ENCODE peak calls at places on chromosomes 6 and 20, in nine cellular contexts. One of them, this sample, is unnamed.

GRCh38 chr6:10315034-10315433 is 99.8 kb downstream of the TFAP2A start:
- DNase-seq in psoas muscle: no peak
- DNase-seq in WTC11: peak; percentile 40
- DNase-seq in PC-9: no peak
- DNase-seq in HFFc6: no peak
- DNase-seq in cardiac fibroblast: no peak
- DNase-seq in mucosa of descending colon: no peak
- DNase-seq in colonic mucosa: no peak
- DNase-seq in B cell: no peak
- DNase-seq in this sample: no peak

GRCh38 chr20:40073535-40074111 is 615.4 kb downstream of the MAFB start:
- DNase-seq in psoas muscle: no peak
- DNase-seq in WTC11: peak; percentile 52
- DNase-seq in PC-9: no peak
- DNase-seq in HFFc6: no peak
- DNase-seq in cardiac fibroblast: no peak
- DNase-seq in mucosa of descending colon: no peak
- DNase-seq in colonic mucosa: no peak
- DNase-seq in B cell: no peak
- DNase-seq in this sample: no peak

GRCh38 chr20:20211274-20211987 is 156.5 kb upstream of the INSM1 start:
- DNase-seq in psoas muscle: no peak
- DNase-seq in WTC11: no peak
- DNase-seq in PC-9: no peak
- DNase-seq in HFFc6: peak; percentile 59
- DNase-seq in cardiac fibroblast: no peak
- DNase-seq in mucosa of descending colon: peak; percentile 40
- DNase-seq in colonic mucosa: peak; percentile 63
- DNase-seq in B cell: no peak
- DNase-seq in this sample: no peak

GRCh38 chr6:31037692-31038091 is 27.4 kb downstream of the MUC22 start:
- DNase-seq in psoas muscle: no peak
- DNase-seq in WTC11: no peak
- DNase-seq in PC-9: no peak
- DNase-seq in HFFc6: peak; percentile 58
- DNase-seq in cardiac fibroblast: peak; percentile 26
- DNase-seq in mucosa of descending colon: no peak
- DNase-seq in colonic mucosa: no peak
- DNase-seq in B cell: no peak
- DNase-seq in this sample: no peak

GRCh38 chr20:49562341-49563014 is 5.5 kb downstream of the PTGIS start:
- DNase-seq in psoas muscle: peak; percentile 85
- DNase-seq in WTC11: peak; percentile 55
- DNase-seq in PC-9: peak; percentile 92
- DNase-seq in HFFc6: peak; percentile 60
- DNase-seq in cardiac fibroblast: peak; percentile 89
- DNase-seq in mucosa of descending colon: peak; percentile 23
- DNase-seq in colonic mucosa: peak; percentile 49
- DNase-seq in B cell: no peak
- DNase-seq in this sample: no peak

GRCh38 chr6:90328004-90328403 is 31.4 kb upstream of the BACH2 start:
- DNase-seq in psoas muscle: no peak
- DNase-seq in WTC11: no peak
- DNase-seq in PC-9: no peak
- DNase-seq in HFFc6: no peak
- DNase-seq in cardiac fibroblast: no peak
- DNase-seq in mucosa of descending colon: no peak
- DNase-seq in colonic mucosa: no peak
- DNase-seq in B cell: no peak
- DNase-seq in this sample: no peak

GRCh38 chr6:132820629-132821381 is 6.4 kb downstream of the RPS12 start:
- DNase-seq in psoas muscle: no peak
- DNase-seq in WTC11: no peak
- DNase-seq in PC-9: no peak
- DNase-seq in HFFc6: no peak
- DNase-seq in cardiac fibroblast: peak; percentile 33
- DNase-seq in mucosa of descending colon: no peak
- DNase-seq in colonic mucosa: no peak
- DNase-seq in B cell: no peak
- DNase-seq in this sample: no peak

GRCh38 chr6:144899161-144899560 is 614.0 kb downstream of the UTRN start:
- DNase-seq in psoas muscle: no peak
- DNase-seq in WTC11: no peak
- DNase-seq in PC-9: no peak
- DNase-seq in HFFc6: peak; percentile 63
- DNase-seq in cardiac fibroblast: peak; percentile 85
- DNase-seq in mucosa of descending colon: no peak
- DNase-seq in colonic mucosa: no peak
- DNase-seq in B cell: no peak
- DNase-seq in this sample: no peak

GRCh38 chr6:135181333-135182119 is 418 bp downstream of the MYB start:
- DNase-seq in psoas muscle: peak; percentile 48
- DNase-seq in WTC11: peak; percentile 25
- DNase-seq in PC-9: peak; percentile 5
- DNase-seq in HFFc6: no peak
- DNase-seq in cardiac fibroblast: peak; percentile 35
- DNase-seq in mucosa of descending colon: peak; percentile 28
- DNase-seq in colonic mucosa: peak; percentile 85
- DNase-seq in B cell: peak; percentile 41
- DNase-seq in this sample: no peak

GRCh38 chr6:148758492-148758891 is 11.7 kb downstream of the UST start:
- DNase-seq in psoas muscle: no peak
- DNase-seq in WTC11: no peak
- DNase-seq in PC-9: no peak
- DNase-seq in HFFc6: no peak
- DNase-seq in cardiac fibroblast: no peak
- DNase-seq in mucosa of descending colon: peak; percentile 45
- DNase-seq in colonic mucosa: peak; percentile 31
- DNase-seq in B cell: peak; percentile 56
- DNase-seq in this sample: peak; percentile 62

GRCh38 chr6:35496851-35497570 is at the start of gene TEAD3:
- DNase-seq in psoas muscle: peak; percentile 78
- DNase-seq in WTC11: peak; percentile 89
- DNase-seq in PC-9: peak; percentile 91
- DNase-seq in HFFc6: peak; percentile 59
- DNase-seq in cardiac fibroblast: peak; percentile 71
- DNase-seq in mucosa of descending colon: peak; percentile 54
- DNase-seq in colonic mucosa: peak; percentile 70
- DNase-seq in B cell: peak; percentile 97
- DNase-seq in this sample: peak; percentile 89

GRCh38 chr20:64032706-64033624 is 3.0 kb upstream of the C20orf204 start:
- DNase-seq in psoas muscle: no peak
- DNase-seq in WTC11: no peak
- DNase-seq in PC-9: no peak
- DNase-seq in HFFc6: no peak
- DNase-seq in cardiac fibroblast: no peak
- DNase-seq in mucosa of descending colon: no peak
- DNase-seq in colonic mucosa: no peak
- DNase-seq in B cell: no peak
- DNase-seq in this sample: no peak

GRCh38 chr6:87808005-87808757 is 106.1 kb upstream of the AKIRIN2 start:
- DNase-seq in psoas muscle: no peak
- DNase-seq in WTC11: no peak
- DNase-seq in PC-9: no peak
- DNase-seq in HFFc6: peak; percentile 84
- DNase-seq in cardiac fibroblast: peak; percentile 80
- DNase-seq in mucosa of descending colon: no peak
- DNase-seq in colonic mucosa: no peak
- DNase-seq in B cell: no peak
- DNase-seq in this sample: no peak

GRCh38 chr20:58700823-58701222 is 8.2 kb downstream of the NPEPL1 start:
- DNase-seq in psoas muscle: no peak
- DNase-seq in WTC11: peak; percentile 11
- DNase-seq in PC-9: no peak
- DNase-seq in HFFc6: no peak
- DNase-seq in cardiac fibroblast: no peak
- DNase-seq in mucosa of descending colon: no peak
- DNase-seq in colonic mucosa: no peak
- DNase-seq in B cell: no peak
- DNase-seq in this sample: no peak

GRCh38 chr20:62665826-62666735 is 23.8 kb downstream of the SLCO4A1 start:
- DNase-seq in psoas muscle: no peak
- DNase-seq in WTC11: no peak
- DNase-seq in PC-9: no peak
- DNase-seq in HFFc6: no peak
- DNase-seq in cardiac fibroblast: no peak
- DNase-seq in mucosa of descending colon: no peak
- DNase-seq in colonic mucosa: peak; percentile 44
- DNase-seq in B cell: no peak
- DNase-seq in this sample: no peak

GRCh38 chr20:50969912-50970311 is 11.3 kb downstream of the MOCS3 start:
- DNase-seq in psoas muscle: no peak
- DNase-seq in WTC11: no peak
- DNase-seq in PC-9: no peak
- DNase-seq in HFFc6: peak; percentile 17
- DNase-seq in cardiac fibroblast: no peak
- DNase-seq in mucosa of descending colon: no peak
- DNase-seq in colonic mucosa: no peak
- DNase-seq in B cell: no peak
- DNase-seq in this sample: no peak

GRCh38 chr6:353642-354614 is 37.6 kb upstream of the IRF4 start:
- DNase-seq in psoas muscle: no peak
- DNase-seq in WTC11: no peak
- DNase-seq in PC-9: no peak
- DNase-seq in HFFc6: no peak
- DNase-seq in cardiac fibroblast: no peak
- DNase-seq in mucosa of descending colon: no peak
- DNase-seq in colonic mucosa: no peak
- DNase-seq in B cell: no peak
- DNase-seq in this sample: no peak

GRCh38 chr6:18226451-18226850 is 37.9 kb downstream of the DEK start:
- DNase-seq in psoas muscle: no peak
- DNase-seq in WTC11: no peak
- DNase-seq in PC-9: no peak
- DNase-seq in HFFc6: peak; percentile 78
- DNase-seq in cardiac fibroblast: peak; percentile 16
- DNase-seq in mucosa of descending colon: no peak
- DNase-seq in colonic mucosa: no peak
- DNase-seq in B cell: no peak
- DNase-seq in this sample: no peak

GRCh38 chr6:16591681-16592549 is 169.3 kb downstream of the ATXN1 start:
- DNase-seq in psoas muscle: no peak
- DNase-seq in WTC11: no peak
- DNase-seq in PC-9: no peak
- DNase-seq in HFFc6: no peak
- DNase-seq in cardiac fibroblast: peak; percentile 68
- DNase-seq in mucosa of descending colon: no peak
- DNase-seq in colonic mucosa: no peak
- DNase-seq in B cell: no peak
- DNase-seq in this sample: peak; percentile 69

GRCh38 chr6:143936347-143936746 is 71.7 kb downstream of the PLAGL1 start:
- DNase-seq in psoas muscle: no peak
- DNase-seq in WTC11: no peak
- DNase-seq in PC-9: no peak
- DNase-seq in HFFc6: no peak
- DNase-seq in cardiac fibroblast: no peak
- DNase-seq in mucosa of descending colon: no peak
- DNase-seq in colonic mucosa: no peak
- DNase-seq in B cell: no peak
- DNase-seq in this sample: no peak

DNA sequence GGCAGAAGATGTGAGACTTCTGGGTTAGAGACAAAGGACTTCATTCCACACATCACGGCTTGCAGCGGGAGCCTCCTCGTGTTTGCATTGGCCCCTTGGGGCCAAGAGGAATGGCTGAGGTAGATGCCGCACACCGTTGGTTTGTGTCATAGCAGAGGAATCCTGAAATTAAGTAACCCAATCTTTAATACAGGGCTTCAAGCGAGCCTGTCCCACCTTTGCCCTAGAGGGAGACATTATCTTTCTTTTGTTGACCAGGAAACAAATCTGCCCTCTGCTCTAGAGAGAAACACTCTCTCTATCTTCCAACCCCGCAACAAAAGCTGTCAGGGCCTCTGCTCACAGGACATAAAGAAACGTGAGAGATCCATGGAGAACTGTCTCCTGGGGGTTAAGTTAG is 277.6 kb upstream of the ZFP64 start:
- DNase-seq in psoas muscle: no peak
- DNase-seq in WTC11: no peak
- DNase-seq in PC-9: no peak
- DNase-seq in HFFc6: no peak
- DNase-seq in cardiac fibroblast: no peak
- DNase-seq in mucosa of descending colon: no peak
- DNase-seq in colonic mucosa: no peak
- DNase-seq in B cell: no peak
- DNase-seq in this sample: no peak
- TF ChIP-seq CTCF in psoas muscle: no peak
- TF ChIP-seq CTCF in WTC11: no peak
- TF ChIP-seq CTCF in PC-9: no peak
- TF ChIP-seq CTCF in HFFc6: no peak
- TF ChIP-seq CTCF in cardiac fibroblast: no peak
- TF ChIP-seq CTCF in mucosa of descending colon: no peak
- TF ChIP-seq CTCF in colonic mucosa: no peak
- TF ChIP-seq CTCF in B cell: no peak
- TF ChIP-seq CTCF in this sample: no peak

GRCh38 chr6:71621918-71622519 is 264.3 kb upstream of the RIMS1 start:
- DNase-seq in psoas muscle: no peak
- DNase-seq in WTC11: no peak
- DNase-seq in PC-9: no peak
- DNase-seq in HFFc6: no peak
- DNase-seq in cardiac fibroblast: peak; percentile 34
- DNase-seq in mucosa of descending colon: no peak
- DNase-seq in colonic mucosa: no peak
- DNase-seq in B cell: no peak
- DNase-seq in this sample: no peak
- TF ChIP-seq CTCF in psoas muscle: no peak
- TF ChIP-seq CTCF in WTC11: no peak
- TF ChIP-seq CTCF in PC-9: peak; percentile 64
- TF ChIP-seq CTCF in HFFc6: peak; percentile 79
- TF ChIP-seq CTCF in cardiac fibroblast: peak; percentile 42
- TF ChIP-seq CTCF in mucosa of descending colon: no peak
- TF ChIP-seq CTCF in colonic mucosa: no peak
- TF ChIP-seq CTCF in B cell: no peak
- TF ChIP-seq CTCF in this sample: peak; percentile 17

DNA sequence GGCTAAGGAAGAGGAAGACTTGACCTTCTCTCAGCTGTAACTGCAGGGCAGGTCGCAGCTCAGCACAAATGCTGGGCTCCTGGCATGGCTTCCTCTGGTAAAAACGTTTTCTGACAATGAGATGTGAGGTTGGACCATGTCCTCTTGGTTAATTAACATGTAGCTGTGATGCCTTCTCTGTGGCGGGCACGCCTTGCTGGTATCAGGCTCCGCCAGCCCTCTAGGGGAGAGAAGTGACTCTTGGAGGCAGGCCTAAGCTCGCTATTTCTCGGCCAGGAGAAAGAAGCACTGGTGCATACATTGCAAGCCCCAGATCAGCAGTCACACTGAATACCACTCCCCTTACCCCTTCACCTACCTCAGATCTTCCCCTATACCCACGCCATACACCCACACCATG is 65.0 kb downstream of the QRSL1 start:
- DNase-seq in psoas muscle: no peak
- DNase-seq in WTC11: no peak
- DNase-seq in PC-9: no peak
- DNase-seq in HFFc6: no peak
- DNase-seq in cardiac fibroblast: no peak
- DNase-seq in mucosa of descending colon: no peak
- DNase-seq in colonic mucosa: no peak
- DNase-seq in B cell: no peak
- DNase-seq in this sample: no peak
- TF ChIP-seq CTCF in psoas muscle: no peak
- TF ChIP-seq CTCF in WTC11: no peak
- TF ChIP-seq CTCF in PC-9: no peak
- TF ChIP-seq CTCF in HFFc6: no peak
- TF ChIP-seq CTCF in cardiac fibroblast: no peak
- TF ChIP-seq CTCF in mucosa of descending colon: no peak
- TF ChIP-seq CTCF in colonic mucosa: no peak
- TF ChIP-seq CTCF in B cell: no peak
- TF ChIP-seq CTCF in this sample: no peak

GRCh38 chr20:45459606-45460005 is 9.9 kb upstream of the WFDC2 start:
- DNase-seq in psoas muscle: no peak
- DNase-seq in WTC11: no peak
- DNase-seq in PC-9: no peak
- DNase-seq in HFFc6: peak; percentile 18
- DNase-seq in cardiac fibroblast: no peak
- DNase-seq in mucosa of descending colon: no peak
- DNase-seq in colonic mucosa: no peak
- DNase-seq in B cell: no peak
- DNase-seq in this sample: no peak
- TF ChIP-seq CTCF in psoas muscle: no peak
- TF ChIP-seq CTCF in WTC11: no peak
- TF ChIP-seq CTCF in PC-9: peak; percentile 53
- TF ChIP-seq CTCF in HFFc6: peak; percentile 56
- TF ChIP-seq CTCF in cardiac fibroblast: peak; percentile 4
- TF ChIP-seq CTCF in mucosa of descending colon: no peak
- TF ChIP-seq CTCF in colonic mucosa: no peak
- TF ChIP-seq CTCF in B cell: no peak
- TF ChIP-seq CTCF in this sample: no peak

This sample was measured in GM10248.